ENCODE peak calls at places on chromosome 6, in eight cellular contexts. One of them, this sample, is unnamed.

GRCh38 chr6:10256113-10256690 is 158.7 kb downstream of the TFAP2A start:
- DNase-seq in HCT116: peak
- DNase-seq in AML-193: peak
- DNase-seq in cardiac fibroblast: peak
- DNase-seq in CD4-positive, alpha-beta memory T cell: no peak
- DNase-seq in sciatic nerve: no peak
- DNase-seq in osteocyte: no peak
- DNase-seq in CD8-positive, alpha-beta T cell: no peak
- DNase-seq in this sample: no peak

GRCh38 chr6:13303668-13304017 is 24.7 kb downstream of the TBC1D7 start:
- DNase-seq in osteocyte: peak
- DNase-seq in cardiac fibroblast: peak
- DNase-seq in sciatic nerve: peak
- DNase-seq in AML-193: no peak
- DNase-seq in CD8-positive, alpha-beta T cell: no peak
- DNase-seq in HCT116: no peak
- DNase-seq in CD4-positive, alpha-beta memory T cell: no peak
- DNase-seq in this sample: peak

GRCh38 chr6:168370310-168370991 is 50.9 kb upstream of the DACT2 start:
- DNase-seq in CD8-positive, alpha-beta T cell: peak
- DNase-seq in CD4-positive, alpha-beta memory T cell: peak
- DNase-seq in osteocyte: peak
- DNase-seq in HCT116: peak
- DNase-seq in sciatic nerve: peak
- DNase-seq in cardiac fibroblast: peak
- DNase-seq in AML-193: no peak
- DNase-seq in this sample: no peak

GRCh38 chr6:40719671-40720374 is 132.7 kb upstream of the LRFN2 start:
- DNase-seq in CD4-positive, alpha-beta memory T cell: no peak
- DNase-seq in CD8-positive, alpha-beta T cell: no peak
- DNase-seq in AML-193: no peak
- DNase-seq in osteocyte: no peak
- DNase-seq in cardiac fibroblast: peak
- DNase-seq in HCT116: no peak
- DNase-seq in sciatic nerve: no peak
- DNase-seq in this sample: no peak

GRCh38 chr6:50098306-50098705 is 48.6 kb upstream of the DEFB112 start:
- DNase-seq in cardiac fibroblast: no peak
- DNase-seq in sciatic nerve: no peak
- DNase-seq in HCT116: no peak
- DNase-seq in osteocyte: no peak
- DNase-seq in CD8-positive, alpha-beta T cell: no peak
- DNase-seq in CD4-positive, alpha-beta memory T cell: no peak
- DNase-seq in AML-193: no peak
- DNase-seq in this sample: no peak

GRCh38 chr6:145327497-145328055 is 407.7 kb downstream of the EPM2A start:
- DNase-seq in osteocyte: no peak
- DNase-seq in sciatic nerve: no peak
- DNase-seq in CD8-positive, alpha-beta T cell: no peak
- DNase-seq in AML-193: no peak
- DNase-seq in HCT116: no peak
- DNase-seq in cardiac fibroblast: no peak
- DNase-seq in CD4-positive, alpha-beta memory T cell: no peak
- DNase-seq in this sample: no peak

GRCh38 chr6:166318649-166319600 is 10.7 kb upstream of the PRR18 start:
- DNase-seq in CD8-positive, alpha-beta T cell: no peak
- DNase-seq in AML-193: no peak
- DNase-seq in osteocyte: peak
- DNase-seq in sciatic nerve: no peak
- DNase-seq in CD4-positive, alpha-beta memory T cell: no peak
- DNase-seq in cardiac fibroblast: no peak
- DNase-seq in HCT116: no peak
- DNase-seq in this sample: no peak

GRCh38 chr6:54737247-54737646 is 109.3 kb upstream of the FAM83B start:
- DNase-seq in CD8-positive, alpha-beta T cell: no peak
- DNase-seq in CD4-positive, alpha-beta memory T cell: no peak
- DNase-seq in osteocyte: no peak
- DNase-seq in AML-193: no peak
- DNase-seq in cardiac fibroblast: peak
- DNase-seq in HCT116: no peak
- DNase-seq in sciatic nerve: no peak
- DNase-seq in this sample: no peak

GRCh38 chr6:119243657-119244056 is 105.9 kb downstream of the MAN1A1 start:
- DNase-seq in cardiac fibroblast: no peak
- DNase-seq in HCT116: no peak
- DNase-seq in CD4-positive, alpha-beta memory T cell: no peak
- DNase-seq in sciatic nerve: no peak
- DNase-seq in osteocyte: no peak
- DNase-seq in AML-193: no peak
- DNase-seq in CD8-positive, alpha-beta T cell: no peak
- DNase-seq in this sample: no peak

GRCh38 chr6:110173506-110174132 is 5.9 kb downstream of the WASF1 start:
- DNase-seq in cardiac fibroblast: no peak
- DNase-seq in HCT116: no peak
- DNase-seq in osteocyte: no peak
- DNase-seq in CD8-positive, alpha-beta T cell: no peak
- DNase-seq in sciatic nerve: no peak
- DNase-seq in CD4-positive, alpha-beta memory T cell: no peak
- DNase-seq in AML-193: no peak
- DNase-seq in this sample: no peak

GRCh38 chr6:131116755-131117360 is 18.4 kb upstream of the AKAP7 start:
- DNase-seq in CD4-positive, alpha-beta memory T cell: peak
- DNase-seq in HCT116: peak
- DNase-seq in sciatic nerve: no peak
- DNase-seq in osteocyte: no peak
- DNase-seq in cardiac fibroblast: peak
- DNase-seq in CD8-positive, alpha-beta T cell: no peak
- DNase-seq in AML-193: peak
- DNase-seq in this sample: no peak

GRCh38 chr6:47004458-47004857 is 37.7 kb downstream of the ADGRF1 start:
- DNase-seq in sciatic nerve: no peak
- DNase-seq in osteocyte: no peak
- DNase-seq in CD4-positive, alpha-beta memory T cell: no peak
- DNase-seq in HCT116: no peak
- DNase-seq in CD8-positive, alpha-beta T cell: no peak
- DNase-seq in AML-193: peak
- DNase-seq in cardiac fibroblast: peak
- DNase-seq in this sample: no peak

GRCh38 chr6:11358904-11359840 is 126.7 kb upstream of the NEDD9 start:
- DNase-seq in AML-193: no peak
- DNase-seq in HCT116: no peak
- DNase-seq in sciatic nerve: no peak
- DNase-seq in osteocyte: no peak
- DNase-seq in CD4-positive, alpha-beta memory T cell: no peak
- DNase-seq in CD8-positive, alpha-beta T cell: no peak
- DNase-seq in cardiac fibroblast: peak
- DNase-seq in this sample: no peak

GRCh38 chr6:33927551-33927950 is 123.7 kb upstream of the MLN start:
- DNase-seq in cardiac fibroblast: peak
- DNase-seq in CD8-positive, alpha-beta T cell: no peak
- DNase-seq in HCT116: no peak
- DNase-seq in osteocyte: no peak
- DNase-seq in sciatic nerve: no peak
- DNase-seq in AML-193: no peak
- DNase-seq in CD4-positive, alpha-beta memory T cell: no peak
- DNase-seq in this sample: no peak

GRCh38 chr6:52929321-52930164 is 20.0 kb upstream of the GSTA3 start:
- DNase-seq in AML-193: no peak
- DNase-seq in CD4-positive, alpha-beta memory T cell: no peak
- DNase-seq in sciatic nerve: no peak
- DNase-seq in cardiac fibroblast: peak
- DNase-seq in CD8-positive, alpha-beta T cell: no peak
- DNase-seq in HCT116: peak
- DNase-seq in osteocyte: no peak
- DNase-seq in this sample: peak

GRCh38 chr6:140440223-140440810 is 1065.9 kb upstream of the CITED2 start:
- DNase-seq in sciatic nerve: no peak
- DNase-seq in AML-193: no peak
- DNase-seq in HCT116: no peak
- DNase-seq in osteocyte: no peak
- DNase-seq in cardiac fibroblast: peak
- DNase-seq in CD4-positive, alpha-beta memory T cell: no peak
- DNase-seq in CD8-positive, alpha-beta T cell: no peak
- DNase-seq in this sample: no peak

GRCh38 chr6:49142422-49143151 is 320.5 kb downstream of the MMUT start:
- DNase-seq in osteocyte: no peak
- DNase-seq in CD8-positive, alpha-beta T cell: no peak
- DNase-seq in AML-193: no peak
- DNase-seq in HCT116: no peak
- DNase-seq in cardiac fibroblast: no peak
- DNase-seq in sciatic nerve: no peak
- DNase-seq in CD4-positive, alpha-beta memory T cell: no peak
- DNase-seq in this sample: no peak

GRCh38 chr6:17341891-17342290 is 51.5 kb upstream of the CAP2 start:
- DNase-seq in CD8-positive, alpha-beta T cell: no peak
- DNase-seq in AML-193: no peak
- DNase-seq in CD4-positive, alpha-beta memory T cell: no peak
- DNase-seq in sciatic nerve: no peak
- DNase-seq in osteocyte: no peak
- DNase-seq in HCT116: no peak
- DNase-seq in cardiac fibroblast: no peak
- DNase-seq in this sample: no peak

GRCh38 chr6:28105286-28105685 is 19.1 kb upstream of the ZSCAN16 start:
- DNase-seq in HCT116: no peak
- DNase-seq in AML-193: peak
- DNase-seq in osteocyte: no peak
- DNase-seq in sciatic nerve: no peak
- DNase-seq in CD8-positive, alpha-beta T cell: no peak
- DNase-seq in cardiac fibroblast: no peak
- DNase-seq in CD4-positive, alpha-beta memory T cell: no peak
- DNase-seq in this sample: no peak

GRCh38 chr6:137767931-137768690 is 98.9 kb upstream of the TNFAIP3 start:
- DNase-seq in cardiac fibroblast: peak
- DNase-seq in HCT116: no peak
- DNase-seq in osteocyte: no peak
- DNase-seq in AML-193: peak
- DNase-seq in CD8-positive, alpha-beta T cell: no peak
- DNase-seq in CD4-positive, alpha-beta memory T cell: peak
- DNase-seq in sciatic nerve: no peak
- DNase-seq in this sample: peak

This sample was measured in esophagus muscularis mucosa.